ENCODE peak calls at places on chromosomes 6 and 20, in five cellular contexts. S is A549, V is GM06990, F is mesothelial cell of epicardium, Q is cardiac fibroblast. M is an unnamed sample.

GRCh38 chr6:170510631-170511030 is 42.5 kb downstream of the PSMB1 start:
- DNase-seq in S (no peak), V (no peak), F (no peak), Q (no peak), M (no peak)

GRCh38 chr20:53265304-53265875 is 293.2 kb downstream of the TSHZ2 start:
- DNase-seq in S (no peak), V (no peak), F (no peak), Q (no peak), M (no peak)

GRCh38 chr20:2289475-2289874 is 6.3 kb upstream of the TGM3 start:
- DNase-seq in S (no peak), V (peak), F (no peak), Q (no peak), M (no peak)

GRCh38 chr20:31860431-31861345 is 9.6 kb downstream of the DUSP15 start:
- DNase-seq in S (no peak), V (no peak), F (no peak), Q (peak), M (no peak)

GRCh38 chr20:14700641-14700965 is 363.2 kb upstream of the FLRT3 start:
- DNase-seq in S (no peak), V (no peak), F (no peak), Q (peak), M (no peak)

GRCh38 chr6:111995409-111995808 is 58.5 kb upstream of the CCN6 start:
- DNase-seq in S (no peak), V (no peak), F (no peak), Q (no peak), M (no peak)

GRCh38 chr6:20630617-20631448 is 96.6 kb downstream of the CDKAL1 start:
- DNase-seq in S (no peak), V (peak), F (no peak), Q (no peak), M (peak)

GRCh38 chr6:158361961-158362634 is 49.8 kb downstream of the TULP4 start:
- DNase-seq in S (no peak), V (no peak), F (no peak), Q (no peak), M (no peak)

GRCh38 chr6:20575125-20575524 is 40.9 kb downstream of the CDKAL1 start:
- DNase-seq in S (no peak), V (no peak), F (no peak), Q (no peak), M (no peak)

GRCh38 chr20:21557246-21557982 is 43.5 kb upstream of the NKX2-2 start:
- DNase-seq in S (no peak), V (peak), F (no peak), Q (no peak), M (no peak)

GRCh38 chr6:148166339-148166949 is 176.2 kb upstream of the SASH1 start:
- DNase-seq in S (peak), V (no peak), F (no peak), Q (peak), M (peak)

GRCh38 chr6:34172961-34173775 is 27.3 kb upstream of the GRM4 start:
- DNase-seq in S (no peak), V (no peak), F (no peak), Q (no peak), M (no peak)

GRCh38 chr6:1175877-1176276 is 136.0 kb upstream of the FOXQ1 start:
- DNase-seq in S (no peak), V (no peak), F (no peak), Q (no peak), M (no peak)

GRCh38 chr20:60068509-60068908 is 110.3 kb downstream of the CDH26 start:
- DNase-seq in S (no peak), V (no peak), F (no peak), Q (no peak), M (no peak)

GRCh38 chr20:17612287-17612974 is 42.6 kb downstream of the DSTN start:
- DNase-seq in S (no peak), V (no peak), F (no peak), Q (peak), M (peak)

GRCh38 chr6:112717856-112718255 is 370.7 kb downstream of the RFPL4B start:
- DNase-seq in S (no peak), V (no peak), F (no peak), Q (no peak), M (no peak)

GRCh38 chr6:119454694-119455093 is 105.1 kb upstream of the MAN1A1 start:
- DNase-seq in S (no peak), V (no peak), F (no peak), Q (peak), M (no peak)

GRCh38 chr6:154522576-154522975 is 12.1 kb upstream of the CNKSR3 start:
- DNase-seq in S (no peak), V (no peak), F (no peak), Q (no peak), M (no peak)

GRCh38 chr20:41362748-41363140 is 3.9 kb downstream of the EMILIN3 start:
- DNase-seq in S (no peak), V (no peak), F (no peak), Q (no peak), M (no peak)

GRCh38 chr6:12026833-12027232 is 14.7 kb downstream of the HIVEP1 start:
- DNase-seq in S (no peak), V (no peak), F (no peak), Q (no peak), M (no peak)

GRCh38 chr6:112781236-112781635 is 434.1 kb downstream of the RFPL4B start:
- DNase-seq in S (no peak), V (no peak), F (no peak), Q (peak), M (no peak)

GRCh38 chr6:135871878-135872277 is 20.4 kb downstream of the PDE7B start:
- DNase-seq in S (no peak), V (no peak), F (no peak), Q (peak), M (no peak)

GRCh38 chr6:161949531-161949930 is 675.7 kb upstream of the AGPAT4 start:
- DNase-seq in S (no peak), V (no peak), F (no peak), Q (no peak), M (no peak)

GRCh38 chr6:4872841-4873240 is 96.6 kb downstream of the CDYL start:
- DNase-seq in S (no peak), V (no peak), F (no peak), Q (no peak), M (no peak)

GRCh38 chr6:13992417-13993055 is 67.8 kb downstream of the RNF182 start:
- DNase-seq in S (peak), V (no peak), F (no peak), Q (peak), M (no peak)

GRCh38 chr20:44111712-44112335 is 75.2 kb downstream of the JPH2 start:
- DNase-seq in S (no peak), V (no peak), F (no peak), Q (peak), M (no peak)

GRCh38 chr20:61974357-61974665 is 91.4 kb downstream of the TAF4 start:
- DNase-seq in S (no peak), V (no peak), F (no peak), Q (no peak), M (no peak)

GRCh38 chr20:51481311-51481997 is 61.1 kb downstream of the NFATC2 start:
- DNase-seq in S (no peak), V (peak), F (no peak), Q (no peak), M (peak)

GRCh38 chr6:97067045-97067444 is 142.5 kb downstream of the KLHL32 start:
- DNase-seq in S (no peak), V (no peak), F (no peak), Q (no peak), M (no peak)

GRCh38 chr6:12371151-12371550 is 81.0 kb downstream of the EDN1 start:
- DNase-seq in S (no peak), V (no peak), F (no peak), Q (no peak), M (no peak)

DNA sequence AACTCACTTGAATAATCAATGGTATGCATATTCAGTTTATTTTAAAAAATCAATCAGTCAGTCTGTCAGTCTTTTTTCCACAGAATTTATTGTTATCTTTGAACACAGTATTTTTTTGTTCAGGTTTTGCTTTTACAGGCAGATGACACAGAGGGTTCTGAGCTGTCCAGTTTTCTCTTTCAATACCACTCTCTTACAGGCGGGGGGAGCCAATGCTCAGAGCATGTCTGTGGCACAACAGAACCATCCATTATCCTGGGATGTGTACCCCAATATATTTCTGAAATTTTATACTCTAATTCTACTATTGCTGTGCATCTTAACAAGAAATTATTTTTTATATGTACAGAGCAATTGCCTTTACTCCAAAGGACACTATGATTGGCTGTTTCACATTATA is 21.2 kb downstream of the ROS1 start:
- DNase-seq in S (no peak), V (no peak), F (no peak), Q (peak), M (no peak)
- TF ChIP-seq CTCF in S (no peak), V (no peak), F (no peak), Q (peak), M (peak)

DNA sequence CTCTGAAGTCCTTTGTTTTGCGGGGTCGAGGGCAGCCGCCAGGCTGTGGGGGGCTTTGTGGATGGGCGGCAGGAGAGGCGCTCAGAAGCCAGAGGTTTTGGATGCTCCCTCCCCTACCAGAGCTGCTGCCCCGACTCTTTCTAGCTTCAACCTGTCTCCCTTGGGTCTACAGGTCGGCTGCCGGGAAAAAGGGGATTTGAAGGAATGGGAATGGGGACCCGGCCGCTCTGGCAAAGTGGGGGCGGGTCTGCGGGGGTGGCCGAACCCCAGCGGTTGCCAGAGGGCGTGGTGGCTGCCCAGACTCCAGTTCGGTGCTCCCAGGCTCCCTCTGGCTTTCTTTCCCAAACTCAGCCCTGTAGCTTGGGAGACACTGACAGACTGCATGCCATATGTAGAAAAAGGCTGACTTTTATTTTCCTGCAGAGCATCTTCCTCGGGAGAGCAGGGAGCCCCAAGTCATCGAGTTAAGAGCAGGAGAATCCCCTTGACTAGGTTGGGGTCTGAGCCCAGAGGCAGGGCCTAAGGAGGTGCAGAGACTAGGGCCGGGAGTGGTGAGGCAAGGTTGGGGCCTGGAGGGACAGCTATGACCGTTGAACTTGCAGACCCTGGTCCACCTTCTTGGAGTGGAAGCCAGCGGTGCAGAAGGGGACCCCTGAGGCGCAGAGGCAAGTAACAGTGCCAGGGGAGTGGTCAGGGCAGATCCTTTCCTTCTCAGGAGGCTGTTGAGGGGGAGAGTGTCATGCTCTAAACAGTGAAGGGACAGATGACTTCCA is 1.4 kb upstream of the PPP1R18 start:
- DNase-seq in S (no peak), V (peak), F (no peak), Q (peak), M (no peak)
- TF ChIP-seq CTCF in S (peak), V (no peak), F (no peak), Q (peak), M (peak)

DNA sequence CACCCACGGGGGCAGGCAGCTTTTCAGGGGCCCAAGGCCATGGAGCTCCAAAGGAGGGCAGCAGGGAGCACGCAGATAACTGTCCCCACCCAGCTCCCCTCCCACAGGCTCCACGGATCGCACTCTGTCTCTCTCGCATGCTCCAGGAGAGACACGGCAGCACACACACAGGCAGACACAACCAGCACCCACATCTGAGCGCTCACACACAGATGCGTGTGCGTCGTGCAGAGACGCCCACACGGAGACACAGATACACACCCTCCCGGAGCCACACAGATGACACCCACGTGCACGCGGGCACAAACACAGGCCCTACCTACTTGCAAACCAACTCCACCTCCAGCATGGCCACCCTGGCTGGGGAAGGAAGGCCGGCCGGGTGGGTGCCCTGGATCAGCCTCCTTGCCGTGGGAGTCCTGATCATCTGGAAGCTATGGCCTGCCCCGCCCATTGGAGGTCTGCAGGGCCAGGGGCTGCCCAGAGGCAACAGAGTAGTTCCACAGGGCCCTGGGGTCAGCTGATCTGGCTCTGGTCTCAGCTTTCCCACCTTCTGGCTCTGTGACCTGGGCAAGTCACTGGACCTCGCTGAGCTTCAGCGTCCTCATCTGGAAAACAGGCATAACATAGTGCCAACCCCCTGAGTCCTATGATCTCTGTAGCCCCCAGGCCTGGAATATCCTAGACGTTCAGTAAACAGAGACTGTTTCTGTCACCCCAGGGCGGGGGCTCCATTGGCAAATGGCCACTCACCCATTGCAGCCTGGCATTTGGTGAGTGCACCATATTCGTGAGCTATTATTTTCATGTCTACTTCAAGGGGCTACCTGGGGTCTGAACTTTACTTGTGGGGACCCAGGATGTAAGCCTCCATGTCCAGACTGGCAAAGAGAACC is 31.6 kb downstream of the AAR2 start:
- DNase-seq in S (no peak), V (no peak), F (no peak), Q (no peak), M (no peak)
- TF ChIP-seq CTCF in S (no peak), V (no peak), F (no peak), Q (no peak), M (no peak)

GRCh38 chr6:117169060-117169635 is 96.2 kb upstream of the VGLL2 start:
- DNase-seq in S (no peak), V (no peak), F (no peak), Q (no peak), M (no peak)

GRCh38 chr6:117168296-117169059 is 96.9 kb upstream of the VGLL2 start:
- DNase-seq in S (no peak), V (no peak), F (no peak), Q (no peak), M (no peak)

GRCh38 chr6:117165921-117166499 is 99.3 kb upstream of the VGLL2 start:
- DNase-seq in S (no peak), V (no peak), F (no peak), Q (no peak), M (no peak)

GRCh38 chr6:117169781-117170281 is 95.5 kb upstream of the VGLL2 start:
- DNase-seq in S (no peak), V (no peak), F (no peak), Q (no peak), M (no peak)

DNA sequence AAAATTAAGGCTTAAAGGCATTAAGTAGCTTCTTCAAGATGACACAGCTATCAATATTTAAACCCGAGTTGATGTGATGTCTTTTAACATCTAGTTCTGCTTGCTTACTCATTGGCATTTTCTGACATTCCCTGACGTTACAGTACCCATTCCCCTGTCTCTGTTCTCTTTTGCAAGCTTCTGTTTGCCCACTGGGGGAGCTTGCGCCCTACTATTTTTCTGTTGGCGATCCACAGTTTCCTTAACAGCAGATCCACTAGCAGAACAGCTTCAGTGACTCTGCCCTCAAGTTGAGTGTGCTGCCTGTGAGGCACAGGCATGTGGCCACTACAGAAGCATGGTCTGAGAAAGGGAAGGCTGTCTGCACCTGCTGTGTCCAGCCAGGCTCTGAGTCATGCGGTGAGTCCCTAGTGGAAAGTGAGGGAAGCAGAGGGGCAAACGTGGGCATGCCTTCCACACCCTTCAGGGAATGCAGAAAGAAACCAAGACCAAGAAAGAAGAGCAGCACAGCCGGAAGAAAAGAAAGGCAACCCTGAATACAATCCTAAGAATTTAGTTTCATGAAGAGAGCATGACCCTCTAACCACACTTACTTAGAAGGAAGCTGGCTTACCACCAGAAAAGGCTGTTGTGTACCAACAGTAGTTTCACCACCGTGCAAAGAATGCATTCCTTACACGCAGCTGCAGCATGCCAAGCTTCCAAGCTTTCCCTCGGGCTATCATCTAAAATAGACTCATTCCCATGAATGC is 97.7 kb upstream of the VGLL2 start:
- DNase-seq in S (no peak), V (no peak), F (no peak), Q (no peak), M (no peak)
- TF ChIP-seq CTCF in S (no peak), V (no peak), F (no peak), Q (no peak), M (no peak)

GRCh38 chr6:137357948-137358266 is 136.3 kb downstream of the OLIG3 start:
- DNase-seq in S (no peak), V (no peak), F (no peak), Q (no peak), M (no peak)

GRCh38 chr6:137353842-137354397 is 134.7 kb upstream of the IFNGR1 start:
- DNase-seq in S (no peak), V (no peak), F (no peak), Q (no peak), M (no peak)

GRCh38 chr6:137361701-137362100 is 132.5 kb downstream of the OLIG3 start:
- DNase-seq in S (no peak), V (no peak), F (no peak), Q (peak), M (no peak)

GRCh38 chr6:137357263-137357947 is 136.8 kb downstream of the OLIG3 start:
- DNase-seq in S (no peak), V (no peak), F (no peak), Q (no peak), M (no peak)

DNA sequence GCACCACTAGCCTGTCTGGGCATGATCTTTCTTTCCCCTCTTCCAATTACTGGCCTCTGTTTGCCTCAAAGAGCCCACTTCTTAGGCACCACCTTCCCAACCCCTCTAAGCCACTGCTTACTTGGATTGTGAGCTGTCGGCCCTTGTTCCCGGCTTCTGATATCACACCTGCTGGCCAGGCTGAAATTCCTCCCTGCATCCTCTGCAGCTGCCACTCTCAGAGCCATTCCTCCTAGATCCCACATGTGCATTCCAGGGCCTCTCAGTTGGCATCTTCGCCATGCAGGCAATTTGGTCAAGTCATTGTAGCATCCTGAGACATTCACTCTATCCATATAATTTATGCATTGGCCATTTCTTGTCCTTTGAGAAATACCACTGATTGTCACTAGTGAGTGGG is 135.9 kb downstream of the OLIG3 start:
- DNase-seq in S (no peak), V (no peak), F (no peak), Q (no peak), M (no peak)
- TF ChIP-seq CTCF in S (no peak), V (no peak), F (no peak), Q (no peak), M (no peak)

GRCh38 chr6:16776394-16777017 is 15.2 kb upstream of the ATXN1 start:
- DNase-seq in S (no peak), V (no peak), F (no peak), Q (peak), M (no peak)
- TF ChIP-seq CTCF in S (no peak), V (no peak), F (peak), Q (peak), M (no peak)

GRCh38 chr6:163956571-163957407 is 542.3 kb downstream of the QKI start:
- DNase-seq in S (peak), V (peak), F (no peak), Q (peak), M (peak)
- TF ChIP-seq CTCF in S (peak), V (peak), F (peak), Q (peak), M (peak)

GRCh38 chr6:123965894-123966293 is 162.2 kb downstream of the NKAIN2 start:
- DNase-seq in S (no peak), V (no peak), F (no peak), Q (peak), M (no peak)
- TF ChIP-seq CTCF in S (no peak), V (no peak), F (no peak), Q (no peak), M (no peak)